ENCODE peak calls at places on chromosome 1, in eight cellular contexts. One of them, this sample, is unnamed.

GRCh38 chr1:92922378-92923035 is 38.8 kb downstream of the DIPK1A start:
- DNase-seq in heart right ventricle: no peak
- DNase-seq in colonic mucosa: no peak
- DNase-seq in AG04450: no peak
- DNase-seq in HCT116: no peak
- DNase-seq in stomach: no peak
- DNase-seq in MM.1S: no peak
- DNase-seq in right atrium auricular region: no peak
- DNase-seq in this sample: no peak

GRCh38 chr1:48917901-48918603 is 141.4 kb upstream of the BEND5 start:
- DNase-seq in right atrium auricular region: no peak
- DNase-seq in MM.1S: no peak
- DNase-seq in heart right ventricle: no peak
- DNase-seq in colonic mucosa: no peak
- DNase-seq in stomach: no peak
- DNase-seq in AG04450: no peak
- DNase-seq in HCT116: no peak
- DNase-seq in this sample: no peak

GRCh38 chr1:215226755-215227154 is 144.2 kb downstream of the KCNK2 start:
- DNase-seq in MM.1S: no peak
- DNase-seq in stomach: no peak
- DNase-seq in colonic mucosa: no peak
- DNase-seq in AG04450: no peak
- DNase-seq in right atrium auricular region: no peak
- DNase-seq in HCT116: no peak
- DNase-seq in heart right ventricle: no peak
- DNase-seq in this sample: no peak

GRCh38 chr1:16066245-16066644 is 7.2 kb downstream of the FAM131C start:
- DNase-seq in stomach: no peak
- DNase-seq in HCT116: no peak
- DNase-seq in AG04450: no peak
- DNase-seq in heart right ventricle: no peak
- DNase-seq in MM.1S: no peak
- DNase-seq in colonic mucosa: no peak
- DNase-seq in right atrium auricular region: no peak
- DNase-seq in this sample: no peak

GRCh38 chr1:55055084-55055882 is 15.9 kb downstream of the PCSK9 start:
- DNase-seq in colonic mucosa: no peak
- DNase-seq in stomach: peak; percentile 23
- DNase-seq in HCT116: no peak
- DNase-seq in heart right ventricle: no peak
- DNase-seq in MM.1S: no peak
- DNase-seq in right atrium auricular region: no peak
- DNase-seq in AG04450: no peak
- DNase-seq in this sample: no peak

GRCh38 chr1:90926971-90927370 is 94.9 kb downstream of the ZNF644 start:
- DNase-seq in colonic mucosa: no peak
- DNase-seq in stomach: no peak
- DNase-seq in HCT116: no peak
- DNase-seq in right atrium auricular region: no peak
- DNase-seq in MM.1S: no peak
- DNase-seq in AG04450: no peak
- DNase-seq in heart right ventricle: no peak
- DNase-seq in this sample: no peak

GRCh38 chr1:203287109-203287893 is 18.0 kb upstream of the BTG2 start:
- DNase-seq in stomach: peak; percentile 58
- DNase-seq in MM.1S: peak; percentile 99
- DNase-seq in right atrium auricular region: peak; percentile 81
- DNase-seq in colonic mucosa: peak; percentile 84
- DNase-seq in HCT116: no peak
- DNase-seq in heart right ventricle: peak; percentile 86
- DNase-seq in AG04450: no peak
- DNase-seq in this sample: peak; percentile 82

GRCh38 chr1:24993871-24994270 is 63.8 kb upstream of the RUNX3 start:
- DNase-seq in stomach: no peak
- DNase-seq in MM.1S: no peak
- DNase-seq in HCT116: no peak
- DNase-seq in colonic mucosa: no peak
- DNase-seq in AG04450: no peak
- DNase-seq in heart right ventricle: no peak
- DNase-seq in right atrium auricular region: no peak
- DNase-seq in this sample: no peak

GRCh38 chr1:241560511-241561187 is 28.5 kb downstream of the KMO start:
- DNase-seq in MM.1S: no peak
- DNase-seq in AG04450: no peak
- DNase-seq in HCT116: no peak
- DNase-seq in colonic mucosa: no peak
- DNase-seq in stomach: no peak
- DNase-seq in right atrium auricular region: no peak
- DNase-seq in heart right ventricle: no peak
- DNase-seq in this sample: no peak

GRCh38 chr1:59685666-59686065 is 129.1 kb upstream of the HOOK1 start:
- DNase-seq in colonic mucosa: no peak
- DNase-seq in AG04450: no peak
- DNase-seq in right atrium auricular region: no peak
- DNase-seq in HCT116: no peak
- DNase-seq in heart right ventricle: no peak
- DNase-seq in MM.1S: no peak
- DNase-seq in stomach: no peak
- DNase-seq in this sample: no peak

GRCh38 chr1:119743776-119744597 is 24.7 kb downstream of the HMGCS2 start:
- DNase-seq in stomach: peak; percentile 73
- DNase-seq in colonic mucosa: peak; percentile 71
- DNase-seq in AG04450: peak; percentile 67
- DNase-seq in MM.1S: peak; percentile 33
- DNase-seq in heart right ventricle: peak; percentile 50
- DNase-seq in right atrium auricular region: no peak
- DNase-seq in HCT116: peak; percentile 44
- DNase-seq in this sample: peak; percentile 73

GRCh38 chr1:62462370-62462769 is 25.5 kb downstream of the USP1 start:
- DNase-seq in HCT116: no peak
- DNase-seq in heart right ventricle: no peak
- DNase-seq in right atrium auricular region: no peak
- DNase-seq in AG04450: no peak
- DNase-seq in colonic mucosa: no peak
- DNase-seq in stomach: no peak
- DNase-seq in MM.1S: peak; percentile 32
- DNase-seq in this sample: no peak

GRCh38 chr1:114550336-114550735 is 31.1 kb downstream of the BCAS2 start:
- DNase-seq in colonic mucosa: no peak
- DNase-seq in MM.1S: no peak
- DNase-seq in right atrium auricular region: no peak
- DNase-seq in stomach: no peak
- DNase-seq in AG04450: no peak
- DNase-seq in HCT116: no peak
- DNase-seq in heart right ventricle: no peak
- DNase-seq in this sample: no peak

GRCh38 chr1:180915426-180915965 is 2.8 kb downstream of the KIAA1614 start:
- DNase-seq in HCT116: no peak
- DNase-seq in AG04450: no peak
- DNase-seq in MM.1S: no peak
- DNase-seq in right atrium auricular region: no peak
- DNase-seq in colonic mucosa: no peak
- DNase-seq in heart right ventricle: no peak
- DNase-seq in stomach: no peak
- DNase-seq in this sample: no peak

GRCh38 chr1:18831656-18832055 is 27.8 kb downstream of the TAS1R2 start:
- DNase-seq in AG04450: no peak
- DNase-seq in heart right ventricle: no peak
- DNase-seq in stomach: no peak
- DNase-seq in colonic mucosa: no peak
- DNase-seq in MM.1S: no peak
- DNase-seq in HCT116: no peak
- DNase-seq in right atrium auricular region: no peak
- DNase-seq in this sample: no peak

GRCh38 chr1:97805093-97805492 is 115.7 kb downstream of the DPYD start:
- DNase-seq in right atrium auricular region: no peak
- DNase-seq in stomach: no peak
- DNase-seq in colonic mucosa: no peak
- DNase-seq in HCT116: no peak
- DNase-seq in heart right ventricle: no peak
- DNase-seq in MM.1S: no peak
- DNase-seq in AG04450: no peak
- DNase-seq in this sample: no peak

GRCh38 chr1:52141513-52142219 is at the start of gene ZFYVE9:
- DNase-seq in colonic mucosa: peak; percentile 73
- DNase-seq in right atrium auricular region: peak; percentile 67
- DNase-seq in stomach: peak; percentile 81
- DNase-seq in AG04450: no peak
- DNase-seq in heart right ventricle: peak; percentile 71
- DNase-seq in MM.1S: peak; percentile 79
- DNase-seq in HCT116: no peak
- DNase-seq in this sample: peak; percentile 80

GRCh38 chr1:29632436-29633270 is 396.3 kb downstream of the PTPRU start:
- DNase-seq in heart right ventricle: no peak
- DNase-seq in right atrium auricular region: no peak
- DNase-seq in AG04450: no peak
- DNase-seq in stomach: no peak
- DNase-seq in colonic mucosa: no peak
- DNase-seq in HCT116: no peak
- DNase-seq in MM.1S: no peak
- DNase-seq in this sample: no peak

GRCh38 chr1:201493757-201494617 is 12.9 kb downstream of the CSRP1 start:
- DNase-seq in stomach: peak; percentile 61
- DNase-seq in HCT116: no peak
- DNase-seq in heart right ventricle: no peak
- DNase-seq in MM.1S: no peak
- DNase-seq in right atrium auricular region: no peak
- DNase-seq in AG04450: no peak
- DNase-seq in colonic mucosa: no peak
- DNase-seq in this sample: no peak

DNA sequence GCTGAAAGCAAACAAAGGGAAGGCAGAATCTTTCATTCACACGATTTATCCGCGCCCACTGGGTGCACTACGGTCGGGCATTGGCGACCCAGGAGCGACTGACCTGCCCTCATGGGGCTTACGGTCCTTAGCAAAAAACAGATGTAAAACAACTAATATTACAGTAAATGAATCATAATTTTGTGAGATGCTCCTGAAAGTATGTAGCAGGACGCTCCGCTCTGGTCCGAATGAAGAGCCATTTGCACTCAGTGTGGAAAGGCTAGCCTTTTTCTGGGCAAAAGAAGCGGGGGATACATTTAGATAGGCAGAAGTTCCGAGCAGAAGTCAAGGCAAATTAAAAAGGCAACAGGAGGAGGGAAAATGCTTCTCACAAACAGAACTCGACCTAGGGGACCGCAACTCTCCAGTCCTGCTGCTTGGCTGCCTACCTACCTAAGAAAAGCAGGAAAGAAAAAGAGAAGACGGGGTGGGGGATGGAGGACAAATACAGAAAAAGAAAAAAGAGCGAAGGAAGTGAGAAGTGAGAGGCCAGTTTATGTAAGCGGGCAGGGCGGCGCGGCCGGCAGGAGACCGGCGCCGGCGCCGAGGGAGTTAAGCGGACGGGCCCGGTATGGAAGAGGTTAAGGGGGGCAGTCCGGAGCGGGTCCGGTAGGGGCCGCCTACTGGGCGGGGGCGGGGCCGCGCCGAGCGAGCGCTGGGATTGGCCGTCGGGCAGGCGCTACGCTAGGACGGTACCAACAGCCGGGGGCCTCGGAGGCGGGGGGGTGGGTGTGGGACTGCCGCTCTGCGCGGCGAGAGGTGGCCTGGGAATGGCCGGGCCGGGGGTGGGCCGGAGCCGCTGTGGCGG is at the start of gene FAM20B:
- DNase-seq in colonic mucosa: peak; percentile 96
- DNase-seq in heart right ventricle: peak; percentile 95
- DNase-seq in HCT116: peak; percentile 84
- DNase-seq in MM.1S: peak; percentile 98
- DNase-seq in AG04450: peak; percentile 73
- DNase-seq in right atrium auricular region: peak; percentile 94
- DNase-seq in stomach: peak; percentile 96
- DNase-seq in this sample: peak; percentile 96
- TF ChIP-seq CTCF in colonic mucosa: no peak
- TF ChIP-seq CTCF in heart right ventricle: no peak
- TF ChIP-seq CTCF in HCT116: no peak
- TF ChIP-seq CTCF in MM.1S: no peak
- TF ChIP-seq CTCF in AG04450: no peak
- TF ChIP-seq CTCF in right atrium auricular region: no peak
- TF ChIP-seq CTCF in stomach: no peak
- TF ChIP-seq CTCF in this sample: peak; percentile 36

GRCh38 chr1:68051475-68051874 is 1.0 kb upstream of the DIRAS3 start:
- DNase-seq in MM.1S: no peak
- DNase-seq in HCT116: no peak
- DNase-seq in right atrium auricular region: peak; percentile 61
- DNase-seq in heart right ventricle: peak; percentile 45
- DNase-seq in colonic mucosa: peak; percentile 26
- DNase-seq in stomach: no peak
- DNase-seq in AG04450: peak; percentile 37
- DNase-seq in this sample: no peak
- H3K4me3 ChIP-seq in MM.1S: no peak overlapping the region
- H3K4me3 ChIP-seq in HCT116: no peak overlapping the region
- H3K4me3 ChIP-seq in right atrium auricular region: peak overlapping the region; percentile 25
- H3K4me3 ChIP-seq in heart right ventricle: peak overlapping the region; percentile 54
- H3K4me3 ChIP-seq in colonic mucosa: no peak overlapping the region
- H3K4me3 ChIP-seq in stomach: peak overlapping the region; percentile 28
- H3K4me3 ChIP-seq in AG04450: peak overlapping the region; percentile 62
- H3K4me3 ChIP-seq in this sample: no peak overlapping the region

GRCh38 chr1:212586429-212587303 is 21.9 kb upstream of the ATF3 start:
- DNase-seq in heart right ventricle: no peak
- DNase-seq in HCT116: no peak
- DNase-seq in stomach: no peak
- DNase-seq in colonic mucosa: no peak
- DNase-seq in MM.1S: peak; percentile 71
- DNase-seq in right atrium auricular region: no peak
- DNase-seq in AG04450: no peak
- DNase-seq in this sample: no peak

GRCh38 chr1:212588137-212588510 is 20.4 kb upstream of the ATF3 start:
- DNase-seq in heart right ventricle: no peak
- DNase-seq in HCT116: no peak
- DNase-seq in colonic mucosa: no peak
- DNase-seq in right atrium auricular region: no peak
- DNase-seq in AG04450: no peak
- DNase-seq in stomach: no peak
- DNase-seq in MM.1S: no peak
- DNase-seq in this sample: no peak

GRCh38 chr1:212591922-212592321 is 16.6 kb upstream of the ATF3 start:
- DNase-seq in colonic mucosa: no peak
- DNase-seq in stomach: no peak
- DNase-seq in AG04450: no peak
- DNase-seq in HCT116: no peak
- DNase-seq in heart right ventricle: no peak
- DNase-seq in right atrium auricular region: no peak
- DNase-seq in MM.1S: no peak
- DNase-seq in this sample: no peak

GRCh38 chr1:212587304-212588136 is 21.0 kb upstream of the ATF3 start:
- DNase-seq in HCT116: no peak
- DNase-seq in right atrium auricular region: no peak
- DNase-seq in heart right ventricle: no peak
- DNase-seq in colonic mucosa: no peak
- DNase-seq in stomach: no peak
- DNase-seq in MM.1S: no peak
- DNase-seq in AG04450: peak; percentile 34
- DNase-seq in this sample: no peak

GRCh38 chr1:212589434-212589833 is 19.1 kb upstream of the ATF3 start:
- DNase-seq in stomach: no peak
- DNase-seq in colonic mucosa: no peak
- DNase-seq in HCT116: no peak
- DNase-seq in AG04450: no peak
- DNase-seq in heart right ventricle: no peak
- DNase-seq in right atrium auricular region: no peak
- DNase-seq in MM.1S: no peak
- DNase-seq in this sample: no peak
- TF ChIP-seq CTCF in stomach: no peak
- TF ChIP-seq CTCF in colonic mucosa: no peak
- TF ChIP-seq CTCF in HCT116: no peak
- TF ChIP-seq CTCF in AG04450: no peak
- TF ChIP-seq CTCF in heart right ventricle: no peak
- TF ChIP-seq CTCF in right atrium auricular region: no peak
- TF ChIP-seq CTCF in MM.1S: no peak
- TF ChIP-seq CTCF in this sample: no peak

GRCh38 chr1:26275580-26276431 is 4.1 kb upstream of the SH3BGRL3 start:
- DNase-seq in right atrium auricular region: peak; percentile 93
- DNase-seq in colonic mucosa: peak; percentile 95
- DNase-seq in stomach: peak; percentile 87
- DNase-seq in MM.1S: peak; percentile 74
- DNase-seq in AG04450: peak; percentile 77
- DNase-seq in heart right ventricle: peak; percentile 88
- DNase-seq in HCT116: peak; percentile 80
- DNase-seq in this sample: peak; percentile 93
- H3K4me3 ChIP-seq in right atrium auricular region: no peak overlapping the region
- H3K4me3 ChIP-seq in colonic mucosa: no peak overlapping the region
- H3K4me3 ChIP-seq in stomach: no peak overlapping the region
- H3K4me3 ChIP-seq in MM.1S: no peak overlapping the region
- H3K4me3 ChIP-seq in AG04450: no peak overlapping the region
- H3K4me3 ChIP-seq in heart right ventricle: peak overlapping the region; percentile 28
- H3K4me3 ChIP-seq in HCT116: no peak overlapping the region
- H3K4me3 ChIP-seq in this sample: no peak overlapping the region